ENCODE peak calls at places on chromosome 9, in nine cellular contexts. E, Y, S, C, L, Z, G, H and M are unnamed samples.
A peak's percentile ranks its signal among the peaks of the same experiment; 100 is the strongest.

GRCh38 chr9:133506653-133507038 is 18.1 kb downstream of the MYMK start:
- DNase-seq in Z (no peak), S (peak; percentile 83), L (peak; percentile 95), G (peak; percentile 92), Y (no peak), C (no peak), E (peak; percentile 63), H (peak; percentile 35), M (peak; percentile 37)

GRCh38 chr9:134325096-134325812 is 1.0 kb upstream of the RXRA start:
- DNase-seq in H (peak; percentile 62), Y (no peak), G (peak; percentile 89), L (peak; percentile 58), C (no peak), E (peak; percentile 69), Z (peak; percentile 73), S (no peak), M (no peak)

GRCh38 chr9:134372621-134373267 is 46.5 kb downstream of the RXRA start:
- DNase-seq in Y (no peak), G (no peak), H (no peak), E (no peak), Z (no peak), C (no peak), L (peak; percentile 44), S (no peak), M (no peak)

GRCh38 chr9:79196606-79197005 is 375.2 kb upstream of the TLE4 start:
- DNase-seq in C (no peak), E (peak; percentile 73), Y (no peak), H (no peak), Z (no peak), L (peak; percentile 79), S (peak; percentile 49), G (no peak), M (no peak)

GRCh38 chr9:77423841-77424240 is 224.3 kb downstream of the GNA14 start:
- DNase-seq in S (no peak), Y (no peak), Z (no peak), C (no peak), E (no peak), G (no peak), H (no peak), L (no peak), M (no peak)

GRCh38 chr9:94613003-94613402 is 19.4 kb upstream of the FBP2 start:
- DNase-seq in Y (no peak), Z (no peak), H (no peak), G (no peak), S (no peak), C (no peak), L (no peak), E (no peak), M (no peak)

GRCh38 chr9:19938990-19939736 is 150.3 kb upstream of the SLC24A2 start:
- DNase-seq in C (no peak), S (no peak), Y (no peak), E (no peak), G (no peak), Z (peak; percentile 65), L (no peak), H (no peak), M (no peak)

GRCh38 chr9:128169492-128169891 is 9.4 kb downstream of the BBLN start:
- DNase-seq in C (no peak), E (no peak), S (no peak), Z (no peak), G (peak; percentile 63), H (no peak), Y (no peak), L (no peak), M (no peak)

GRCh38 chr9:79801459-79801858 is 229.7 kb downstream of the TLE4 start:
- DNase-seq in C (peak; percentile 60), G (no peak), H (no peak), E (no peak), S (no peak), L (no peak), Z (no peak), Y (no peak), M (no peak)

GRCh38 chr9:306907-307306 is 92.2 kb downstream of the DOCK8 start:
- DNase-seq in L (no peak), C (no peak), E (no peak), S (no peak), Y (no peak), H (peak; percentile 30), G (no peak), Z (peak; percentile 17), M (no peak)

GRCh38 chr9:131925677-131926076 is 154.0 kb downstream of the MED27 start:
- DNase-seq in Y (no peak), L (no peak), Z (no peak), H (no peak), E (no peak), G (no peak), S (no peak), C (no peak), M (no peak)

GRCh38 chr9:91856419-91856818 is 93.6 kb downstream of the ROR2 start:
- DNase-seq in Y (no peak), C (no peak), S (no peak), H (no peak), L (no peak), Z (no peak), E (no peak), G (no peak), M (no peak)

GRCh38 chr9:133141833-133142594 is 21.0 kb upstream of the RALGDS start:
- DNase-seq in Z (no peak), L (no peak), S (no peak), H (peak; percentile 72), Y (no peak), C (no peak), G (peak; percentile 88), E (no peak), M (no peak)

DNA sequence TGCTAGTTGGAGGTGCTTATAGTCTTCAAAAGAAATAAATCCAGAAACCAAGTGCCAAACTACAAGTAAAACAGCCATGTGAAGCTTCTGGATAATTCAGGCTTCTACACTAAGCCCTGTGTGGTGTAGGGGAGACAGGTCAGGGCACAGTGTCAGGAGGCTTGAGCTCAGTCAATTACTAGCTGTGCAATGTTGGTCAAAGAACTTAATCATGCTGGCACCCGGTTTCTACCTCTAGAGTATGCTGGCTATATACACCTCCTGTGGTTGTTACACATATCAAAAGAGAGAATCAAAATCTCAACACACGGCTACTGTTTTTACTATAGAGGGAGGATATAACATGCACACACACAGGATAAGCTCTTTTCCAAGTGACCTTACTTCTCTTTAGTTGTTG is 469.7 kb upstream of the ZNF462 start:
- DNase-seq in Z (no peak), H (no peak), E (no peak), C (no peak), Y (no peak), S (no peak), L (no peak), G (no peak), M (no peak)
- H3K4me3 ChIP-seq in Z (no peak overlapping the region), H (no peak overlapping the region), E (no peak overlapping the region), C (no peak overlapping the region), Y (no peak overlapping the region), S (no peak overlapping the region), L (no peak overlapping the region), G (no peak overlapping the region), M (no peak overlapping the region)

GRCh38 chr9:129613520-129614175 is 7.3 kb downstream of the C9orf50 start:
- DNase-seq in C (no peak), S (no peak), G (peak; percentile 95), E (peak; percentile 29), L (no peak), Y (no peak), Z (no peak), H (no peak), M (no peak)

GRCh38 chr9:129610473-129611301 is 10.2 kb downstream of the C9orf50 start:
- DNase-seq in E (peak; percentile 85), Z (peak; percentile 55), G (peak; percentile 93), Y (no peak), L (peak; percentile 65), H (peak; percentile 82), S (no peak), C (peak; percentile 83), M (no peak)

GRCh38 chr9:129611302-129611800 is 9.6 kb downstream of the C9orf50 start:
- DNase-seq in L (no peak), Z (no peak), H (no peak), S (no peak), E (no peak), Y (no peak), C (no peak), G (no peak), M (no peak)

GRCh38 chr9:129612815-129613519 is 7.9 kb downstream of the C9orf50 start:
- DNase-seq in G (peak; percentile 81), S (no peak), E (no peak), C (no peak), L (no peak), Y (no peak), Z (no peak), H (no peak), M (no peak)

GRCh38 chr9:129612123-129612522 is 8.8 kb downstream of the C9orf50 start:
- DNase-seq in E (no peak), G (peak; percentile 59), Z (no peak), L (no peak), Y (no peak), H (no peak), C (no peak), S (no peak), M (no peak)
- TF ChIP-seq CTCF in E (no peak), G (no peak), Z (peak; percentile 29), L (no peak), Y (no peak), H (no peak), C (no peak), S (no peak), M (no peak)

GRCh38 chr9:90805006-90805993 is 3.7 kb downstream of the SYK start:
- DNase-seq in L (no peak), S (no peak), C (peak; percentile 42), H (no peak), Z (no peak), E (no peak), G (no peak), Y (no peak), M (no peak)
- H3K4me3 ChIP-seq in L (no peak overlapping the region), S (no peak overlapping the region), C (no peak overlapping the region), H (no peak overlapping the region), Z (no peak overlapping the region), E (no peak overlapping the region), G (no peak overlapping the region), Y (no peak overlapping the region), M (no peak overlapping the region)

DNA sequence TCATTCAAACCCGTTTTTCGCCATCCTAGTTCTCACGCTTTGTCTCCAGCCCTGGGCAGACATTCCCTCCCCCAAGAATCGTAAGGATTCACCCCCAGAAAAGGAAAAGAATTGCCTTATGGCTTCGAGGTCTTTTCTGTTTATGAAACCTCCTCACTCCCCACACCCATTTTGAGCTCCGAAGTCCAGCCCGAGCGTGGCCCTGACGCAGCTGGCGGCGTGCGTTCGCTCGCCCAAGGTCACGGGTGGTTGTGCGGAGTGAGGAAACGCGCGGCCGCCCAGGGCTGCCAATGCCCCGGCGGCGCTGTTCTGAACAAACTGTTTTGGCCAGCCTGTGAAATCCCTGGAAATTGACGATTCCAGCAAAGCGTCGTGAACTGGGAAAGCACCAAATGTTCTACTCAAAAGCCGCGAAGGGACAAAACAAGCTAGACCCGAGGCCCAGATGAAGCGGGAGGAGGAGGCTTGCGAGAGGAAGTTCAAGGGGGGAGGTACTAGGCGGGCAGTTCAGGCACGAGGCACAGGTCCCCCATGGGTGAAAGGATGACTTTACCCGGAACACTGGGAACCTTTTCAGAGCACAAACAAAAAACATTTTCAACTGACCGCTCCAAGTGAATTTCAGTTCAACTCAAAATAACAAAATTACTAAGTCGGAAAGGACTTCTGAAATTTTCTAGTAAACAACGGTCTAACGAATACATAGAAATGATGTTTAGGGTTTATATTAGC is 683 bp upstream of the ZFAND5 start:
- DNase-seq in Y (no peak), Z (no peak), C (peak; percentile 71), L (peak; percentile 92), G (peak; percentile 96), E (peak; percentile 93), H (peak; percentile 90), S (peak; percentile 69), M (no peak)
- TF ChIP-seq CTCF in Y (no peak), Z (no peak), C (peak; percentile 16), L (peak; percentile 22), G (no peak), E (no peak), H (no peak), S (peak; percentile 22), M (peak; percentile 14)

GRCh38 chr9:108835831-108836230 is 20.0 kb downstream of the ACTL7B start:
- DNase-seq in E (no peak), H (no peak), S (no peak), C (no peak), L (no peak), Z (peak; percentile 90), Y (no peak), G (no peak), M (no peak)
- H3K4me3 ChIP-seq in E (no peak overlapping the region), H (no peak overlapping the region), S (no peak overlapping the region), C (no peak overlapping the region), L (no peak overlapping the region), Z (no peak overlapping the region), Y (no peak overlapping the region), G (no peak overlapping the region), M (no peak overlapping the region)